ENCODE peak calls at places on chromosomes 7 and 10, in seven cellular contexts. Y, D, R, G, W, Q and P are unnamed samples.
A peak's percentile ranks its signal among the peaks of the same experiment; 100 is the strongest.

GRCh38 chr7:83486957-83487356 is 162.0 kb downstream of the SEMA3E start:
- DNase-seq in Y (no peak), D (no peak), R (no peak), G (no peak), W (peak; percentile 21), Q (no peak), P (no peak)

GRCh38 chr10:91642831-91643692 is 10.2 kb upstream of the PPP1R3C start:
- DNase-seq in Y (no peak), D (no peak), R (no peak), G (no peak), W (peak; percentile 70), Q (no peak), P (no peak)

GRCh38 chr10:11473128-11473760 is 138.2 kb downstream of the USP6NL start:
- DNase-seq in Y (no peak), D (no peak), R (no peak), G (no peak), W (no peak), Q (no peak), P (no peak)

GRCh38 chr10:125037145-125037544 is 95.2 kb downstream of the ZRANB1 start:
- DNase-seq in Y (peak; percentile 46), D (no peak), R (peak; percentile 91), G (peak; percentile 57), W (peak; percentile 80), Q (peak; percentile 80), P (peak; percentile 71)

GRCh38 chr10:19663344-19663743 is 152.9 kb upstream of the PLXDC2 start:
- DNase-seq in Y (no peak), D (no peak), R (no peak), G (no peak), W (no peak), Q (no peak), P (no peak)

GRCh38 chr10:14025790-14026189 is 304.9 kb downstream of the FRMD4A start:
- DNase-seq in Y (no peak), D (no peak), R (no peak), G (no peak), W (no peak), Q (no peak), P (no peak)

GRCh38 chr10:31352436-31353226 is 33.6 kb downstream of the ZEB1 start:
- DNase-seq in Y (no peak), D (no peak), R (no peak), G (no peak), W (no peak), Q (no peak), P (no peak)

GRCh38 chr10:18527692-18528091 is 123.7 kb downstream of the NSUN6 start:
- DNase-seq in Y (no peak), D (no peak), R (no peak), G (no peak), W (peak; percentile 69), Q (no peak), P (no peak)

GRCh38 chr7:142812437-142813215 is 41.9 kb downstream of the PRSS2 start:
- DNase-seq in Y (no peak), D (no peak), R (no peak), G (no peak), W (no peak), Q (no peak), P (no peak)

GRCh38 chr10:124543146-124543545 is 81.5 kb downstream of the LHPP start:
- DNase-seq in Y (no peak), D (no peak), R (no peak), G (no peak), W (no peak), Q (no peak), P (no peak)

GRCh38 chr10:74589226-74589673 is 237.2 kb upstream of the KAT6B start:
- DNase-seq in Y (peak; percentile 77), D (peak; percentile 86), R (peak; percentile 41), G (peak; percentile 93), W (peak; percentile 99), Q (peak; percentile 96), P (peak; percentile 72)

GRCh38 chr10:47025540-47026300 is 114.5 kb downstream of the PTPN20 start:
- DNase-seq in Y (no peak), D (peak; percentile 6), R (no peak), G (no peak), W (peak; percentile 72), Q (no peak), P (no peak)

GRCh38 chr10:69769395-69769989 is 32.2 kb upstream of the COL13A1 start:
- DNase-seq in Y (peak; percentile 14), D (no peak), R (peak; percentile 84), G (peak; percentile 37), W (peak; percentile 79), Q (peak; percentile 67), P (no peak)

GRCh38 chr10:119541459-119542356 is 811 bp downstream of the RGS10 start:
- DNase-seq in Y (peak; percentile 28), D (peak; percentile 44), R (no peak), G (no peak), W (no peak), Q (no peak), P (no peak)

GRCh38 chr7:111126987-111127386 is 36.1 kb downstream of the LRRN3 start:
- DNase-seq in Y (no peak), D (no peak), R (no peak), G (no peak), W (peak; percentile 31), Q (no peak), P (no peak)

GRCh38 chr7:17936321-17936720 is 4.0 kb downstream of the SNX13 start:
- DNase-seq in Y (no peak), D (no peak), R (no peak), G (no peak), W (no peak), Q (no peak), P (no peak)

GRCh38 chr7:44587843-44588711 is 6.0 kb upstream of the TMED4 start:
- DNase-seq in Y (peak; percentile 67), D (no peak), R (no peak), G (no peak), W (peak; percentile 66), Q (peak; percentile 46), P (no peak)

GRCh38 chr7:121440857-121441503 is 44.9 kb upstream of the FAM3C start:
- DNase-seq in Y (peak; percentile 20), D (peak; percentile 21), R (no peak), G (no peak), W (no peak), Q (peak; percentile 44), P (no peak)

GRCh38 chr7:41256186-41256945 is 446.5 kb downstream of the INHBA start:
- DNase-seq in Y (no peak), D (no peak), R (no peak), G (no peak), W (peak; percentile 59), Q (no peak), P (no peak)

GRCh38 chr7:15781944-15782343 is 95.5 kb upstream of the MEOX2 start:
- DNase-seq in Y (no peak), D (no peak), R (no peak), G (no peak), W (no peak), Q (no peak), P (no peak)

GRCh38 chr10:71957546-71958275 is 6.5 kb upstream of the CHST3 start:
- DNase-seq in Y (no peak), D (no peak), R (no peak), G (no peak), W (no peak), Q (no peak), P (no peak)

DNA sequence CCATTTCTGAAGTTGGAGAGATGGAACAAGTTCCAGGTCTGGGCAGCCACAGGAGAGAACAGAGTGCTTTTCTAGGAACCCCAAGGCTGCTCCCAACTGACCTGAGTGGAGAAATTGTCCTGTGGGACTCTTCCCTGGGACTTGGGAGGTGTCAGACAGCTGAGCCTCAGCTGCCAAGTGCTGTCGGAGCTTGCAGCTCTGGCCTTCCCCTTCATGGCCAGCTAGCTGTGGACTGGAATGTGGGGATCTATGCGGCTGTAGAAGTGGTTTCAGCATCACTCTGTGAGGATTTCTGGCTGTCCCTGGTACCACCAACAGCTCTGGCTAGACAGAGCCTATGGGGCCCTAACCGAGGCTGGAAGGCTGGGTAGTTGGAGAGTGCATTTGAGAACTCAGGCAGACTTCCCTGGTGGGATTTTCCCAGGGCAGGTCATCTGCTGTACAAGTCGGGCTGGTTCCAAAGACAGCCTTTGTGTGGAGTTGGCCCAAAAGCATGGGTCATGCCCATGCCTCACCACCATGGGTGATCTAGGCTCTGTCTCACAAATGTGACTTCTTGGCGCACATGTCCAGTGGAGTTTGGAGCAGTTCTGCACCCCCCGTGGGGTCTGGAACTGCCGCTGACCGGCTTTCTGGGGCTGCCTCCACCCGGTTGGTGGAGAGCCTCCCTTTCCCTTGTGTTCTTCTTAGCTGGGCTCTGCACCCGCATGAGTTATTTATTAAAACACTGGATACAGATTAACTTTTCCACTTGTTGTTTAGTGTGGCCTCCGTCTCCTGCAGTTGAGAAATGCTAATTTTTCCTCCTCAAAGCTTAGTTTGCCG is 10.9 kb downstream of the SUFU start:
- DNase-seq in Y (no peak), D (no peak), R (no peak), G (no peak), W (no peak), Q (no peak), P (no peak)
- TF ChIP-seq POLR2A in Y (no peak), D (no peak), R (no peak), G (no peak), W (no peak), Q (no peak), P (no peak)

DNA sequence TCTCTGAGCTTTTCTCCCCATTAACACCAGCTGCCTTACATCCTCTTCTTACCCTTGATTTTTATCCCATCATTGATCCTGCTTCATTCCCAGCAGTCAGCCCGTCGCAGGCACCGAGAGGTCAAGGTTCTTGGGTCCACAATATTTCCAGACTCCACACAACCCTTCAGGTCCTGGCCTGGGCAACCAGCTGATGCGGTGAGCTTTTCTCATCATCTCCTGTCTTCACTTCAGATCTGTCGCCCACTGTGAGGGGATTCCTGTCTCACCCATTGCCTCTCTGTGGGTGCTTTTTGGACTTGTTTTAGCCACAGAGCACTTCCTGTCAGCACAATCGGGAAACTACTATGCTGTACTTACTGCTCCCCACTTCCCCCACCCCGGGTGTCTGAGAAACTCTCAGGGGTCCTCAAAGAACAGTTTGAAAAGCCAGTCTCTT is 8.4 kb upstream of the PVRIG start:
- DNase-seq in Y (no peak), D (no peak), R (no peak), G (no peak), W (no peak), Q (no peak), P (no peak)
- TF ChIP-seq POLR2A in Y (no peak), D (no peak), R (no peak), G (no peak), W (no peak), Q (no peak), P (no peak)

DNA sequence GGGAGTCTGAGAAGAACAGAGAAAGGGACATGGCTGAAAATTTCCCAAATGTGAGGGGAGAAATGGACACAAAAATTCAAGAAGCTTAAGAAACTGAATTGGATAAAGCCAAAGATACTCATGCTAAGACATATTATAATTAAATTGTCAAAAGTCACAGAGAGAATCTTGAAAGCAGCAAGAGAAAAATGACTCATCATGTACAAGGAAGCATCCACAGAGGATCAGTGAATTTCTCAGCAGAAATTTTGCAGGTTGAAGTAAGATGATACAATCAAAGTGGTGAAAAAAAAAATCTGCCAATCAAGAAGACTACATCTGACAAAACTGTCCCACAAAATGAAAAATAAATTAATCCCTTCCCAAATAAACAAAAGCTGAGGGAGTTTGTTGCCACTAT is 56.8 kb downstream of the MPP7 start:
- DNase-seq in Y (no peak), D (no peak), R (no peak), G (no peak), W (no peak), Q (no peak), P (no peak)
- TF ChIP-seq POLR2A in Y (no peak), D (no peak), R (no peak), G (no peak), W (no peak), Q (no peak), P (no peak)

DNA sequence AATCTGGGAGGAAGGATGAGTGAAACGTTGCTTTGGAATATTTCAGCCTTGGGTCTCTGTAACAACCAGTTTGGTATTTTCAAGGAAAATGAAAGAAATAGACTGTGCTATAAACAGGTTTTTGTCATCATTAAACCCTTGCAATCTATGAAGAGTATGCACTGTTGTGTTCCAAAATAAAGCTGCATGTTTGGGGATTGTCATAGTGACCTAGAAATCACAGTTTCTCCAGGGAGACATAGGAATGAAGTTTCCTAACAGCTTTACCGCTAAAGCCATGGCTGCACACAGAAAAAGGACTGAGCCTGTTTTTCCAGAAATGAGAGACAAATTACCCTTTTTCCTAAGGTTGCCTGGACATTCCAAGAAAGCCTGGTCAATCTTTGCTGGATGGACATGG is 60.7 kb upstream of the HABP2 start:
- DNase-seq in Y (no peak), D (no peak), R (no peak), G (no peak), W (no peak), Q (no peak), P (no peak)
- TF ChIP-seq POLR2A in Y (no peak), D (no peak), R (no peak), G (no peak), W (no peak), Q (no peak), P (no peak)